ENCODE peak calls at places on chromosomes 13 and 19, in five cellular contexts. Y is transverse colon, T is left ventricle myocardium inferior, Z is K562, A is GM23338. K is an unnamed sample. For H3K4me1 and H3K36me3, the result is how much of the 10 kb centered on the place peaks cover.

GRCh38 chr13:64441740-64442139 is 2788.4 kb downstream of the PCDH9 start:
- DNase-seq in Y (no peak), A (no peak), T (no peak), Z (no peak), K (no peak)

GRCh38 chr19:1587872-1588271 is 4.8 kb downstream of the MBD3 start:
- DNase-seq in Y (no peak), A (no peak), T (no peak), Z (no peak), K (no peak)

GRCh38 chr13:76980075-76980718 is 11.7 kb upstream of the CLN5 start:
- DNase-seq in A (peak), Y (peak), Z (peak), T (peak), K (peak)

GRCh38 chr19:11324079-11324661 is 15.3 kb downstream of the RAB3D start:
- DNase-seq in A (no peak), Y (peak), T (peak), Z (peak), K (peak)

GRCh38 chr13:24931450-24932217 is 164.3 kb upstream of the PABPC3 start:
- DNase-seq in Y (no peak), T (no peak), A (peak), Z (peak), K (no peak)

GRCh38 chr19:39970424-39970673 is 616 bp upstream of the PSMC4 start:
- DNase-seq in A (no peak), Z (no peak), Y (no peak), T (no peak), K (no peak)

GRCh38 chr13:95301947-95302386 is 716 bp upstream of the ABCC4 start:
- DNase-seq in Z (no peak), A (peak), Y (no peak), T (no peak), K (no peak)

GRCh38 chr19:31351212-31352193 is 2.3 kb upstream of the TSHZ3 start:
- DNase-seq in Y (peak), Z (no peak), T (peak), A (peak), K (peak)

GRCh38 chr19:49073514-49074378 is 1.2 kb upstream of the KCNA7 start:
- DNase-seq in Z (peak), Y (no peak), A (peak), T (no peak), K (no peak)

GRCh38 chr13:40651866-40652587 is 14.4 kb downstream of the FOXO1 start:
- DNase-seq in Y (no peak), A (peak), Z (no peak), T (no peak), K (no peak)

GRCh38 chr19:46035986-46036744 is 4.6 kb downstream of the IGFL4 start:
- DNase-seq in T (no peak), Z (no peak), A (no peak), Y (no peak), K (no peak)

GRCh38 chr13:110244096-110244830 is 62.7 kb downstream of the COL4A1 start:
- DNase-seq in T (no peak), Z (no peak), Y (no peak), A (no peak), K (no peak)

GRCh38 chr13:40982772-40983171 is 36.3 kb downstream of the ELF1 start:
- DNase-seq in T (no peak), Y (peak), A (no peak), Z (peak), K (peak)

GRCh38 chr13:81677857-81678256 is 1336.9 kb upstream of the SPRY2 start:
- DNase-seq in T (no peak), Z (no peak), Y (no peak), A (no peak), K (no peak)

GRCh38 chr19:23160766-23161165 is 43.9 kb downstream of the ZNF730 start:
- DNase-seq in Z (no peak), A (no peak), T (no peak), Y (no peak), K (no peak)

GRCh38 chr13:21111546-21111945 is 50.2 kb upstream of the LATS2 start:
- DNase-seq in T (no peak), Z (no peak), Y (no peak), A (no peak), K (no peak)

GRCh38 chr19:29549105-29550070 is 23.6 kb downstream of the VSTM2B start:
- DNase-seq in A (no peak), Z (no peak), T (no peak), Y (no peak), K (no peak)

GRCh38 chr13:45162821-45163220 is 38.0 kb downstream of the KCTD4 start:
- DNase-seq in A (no peak), T (no peak), Y (no peak), Z (no peak), K (no peak)

GRCh38 chr13:106238690-106239089 is 296.8 kb downstream of the EFNB2 start:
- DNase-seq in Y (no peak), Z (no peak), T (no peak), A (no peak), K (no peak)

GRCh38 chr19:610071-610800 is 20.6 kb downstream of the HCN2 start:
- DNase-seq in Z (no peak), T (no peak), Y (peak), A (no peak), K (peak)

GRCh38 chr13:99263386-99263785 is 5.2 kb upstream of the GPR18 start:
- DNase-seq in A (no peak), T (no peak), Z (no peak), Y (no peak), K (no peak)

GRCh38 chr13:99916366-99917103 is 55.0 kb downstream of the ZIC5 start:
- DNase-seq in Z (peak), A (peak), T (no peak), Y (no peak), K (no peak)

GRCh38 chr19:748274-748598 is 2.7 kb upstream of the MISP start:
- DNase-seq in T (no peak), Y (peak), Z (peak), A (no peak), K (no peak)

GRCh38 chr13:72875233-72875632 is 93.3 kb downstream of the PIBF1 start:
- DNase-seq in Z (no peak), A (no peak), Y (no peak), T (no peak), K (no peak)

GRCh38 chr19:50333737-50334617 is 4.8 kb upstream of the KCNC3 start:
- DNase-seq in Z (peak), Y (peak), T (peak), A (peak), K (peak)

GRCh38 chr13:100913143-100913542 is 238.5 kb upstream of the TMTC4 start:
- DNase-seq in A (no peak), T (no peak), Y (no peak), Z (no peak), K (no peak)

GRCh38 chr13:102399791-102400618 is 1.8 kb downstream of the FGF14 start:
- DNase-seq in Y (peak), T (peak), A (peak), Z (no peak), K (peak)

GRCh38 chr19:18377026-18377425 is 8.9 kb upstream of the GDF15 start:
- DNase-seq in Y (no peak), A (no peak), Z (no peak), T (no peak), K (no peak)

GRCh38 chr13:40668335-40668734 is 1.9 kb upstream of the FOXO1 start:
- DNase-seq in A (peak), Y (peak), Z (peak), T (peak), K (peak)

GRCh38 chr19:48474084-48474592 is 5.0 kb downstream of the CYTH2 start:
- DNase-seq in Z (no peak), T (no peak), A (no peak), Y (no peak), K (no peak)

GRCh38 chr19:19096641-19097627 is 33.1 kb downstream of the SLC25A42 start:
- DNase-seq in Y (peak), T (no peak), A (no peak), Z (no peak), K (no peak)

DNA sequence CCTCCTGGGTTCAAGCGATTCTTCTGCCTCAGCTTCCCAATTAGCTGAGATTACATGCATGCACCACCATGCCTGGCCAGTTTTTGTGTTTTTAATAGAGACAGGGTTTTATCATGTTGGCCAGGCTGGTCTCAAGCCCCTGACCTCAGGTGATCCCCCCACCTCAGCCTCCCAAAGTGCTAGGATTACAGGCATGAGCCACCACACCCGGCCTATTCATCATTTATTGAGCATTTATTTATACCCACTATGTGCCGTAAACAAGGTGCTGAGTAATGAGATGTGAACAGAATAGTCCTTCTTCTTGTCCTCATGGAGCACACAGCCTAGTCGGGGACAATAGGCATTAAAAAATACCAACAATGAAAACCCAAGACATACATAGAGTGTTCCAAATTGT is 25.6 kb downstream of the ACTN4 start:
- DNase-seq in A (no peak), Z (no peak), Y (no peak), T (no peak), K (no peak)
- H3K4me1 ChIP-seq in A (half or more), Z (half or more), Y (half or more), T (half or more), K (under half)

GRCh38 chr19:3441986-3442329 is 38.4 kb downstream of the SMIM24 start:
- DNase-seq in Y (no peak), T (no peak), A (no peak), Z (no peak), K (no peak)
- H3K27ac ChIP-seq in Y (peak), T (peak), A (no peak), Z (no peak), K (no peak)

GRCh38 chr13:32282096-32282711 is 33.0 kb downstream of the ZAR1L start:
- DNase-seq in A (no peak), Z (no peak), T (no peak), Y (no peak), K (no peak)
- H3K36me3 ChIP-seq in A (under half), Z (under half), T (half or more), Y (under half), K (under half)

GRCh38 chr13:90414691-90415596 is 932.5 kb upstream of the MIR17HG start:
- DNase-seq in A (peak), T (no peak), Z (no peak), Y (no peak), K (no peak)
- H3K4me1 ChIP-seq in A (under half), T (under half), Z (under half), Y (under half), K (under half)

GRCh38 chr13:44142540-44142867 is 231.1 kb upstream of the SERP2 start:
- DNase-seq in Y (no peak), Z (no peak), T (no peak), A (peak), K (peak)
- H3K27ac ChIP-seq in Y (peak), Z (no peak), T (peak), A (no peak), K (peak)

DNA sequence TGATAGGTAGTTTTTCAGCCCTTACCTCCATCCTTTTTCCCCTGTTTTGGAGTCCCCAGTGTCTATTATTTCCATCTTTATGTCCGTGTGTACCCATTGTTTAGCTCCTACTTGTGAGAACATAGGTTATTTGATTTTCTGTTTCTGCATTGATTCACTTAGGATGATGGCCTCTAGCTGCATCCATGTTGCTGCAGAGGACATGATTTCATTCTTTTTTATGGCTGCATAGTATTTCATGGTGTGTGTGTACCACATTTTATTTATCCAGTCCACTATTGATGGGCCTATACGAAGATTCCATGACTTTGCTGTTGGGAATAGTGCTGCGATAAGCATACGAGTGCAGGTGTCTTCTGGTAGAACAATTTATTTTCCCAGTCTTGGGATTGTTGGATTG is 15.0 kb upstream of the ZNF527 start:
- DNase-seq in Z (no peak), Y (no peak), T (no peak), A (no peak), K (no peak)
- H3K36me3 ChIP-seq in Z (under half), Y (half or more), T (half or more), A (under half), K (under half)

DNA sequence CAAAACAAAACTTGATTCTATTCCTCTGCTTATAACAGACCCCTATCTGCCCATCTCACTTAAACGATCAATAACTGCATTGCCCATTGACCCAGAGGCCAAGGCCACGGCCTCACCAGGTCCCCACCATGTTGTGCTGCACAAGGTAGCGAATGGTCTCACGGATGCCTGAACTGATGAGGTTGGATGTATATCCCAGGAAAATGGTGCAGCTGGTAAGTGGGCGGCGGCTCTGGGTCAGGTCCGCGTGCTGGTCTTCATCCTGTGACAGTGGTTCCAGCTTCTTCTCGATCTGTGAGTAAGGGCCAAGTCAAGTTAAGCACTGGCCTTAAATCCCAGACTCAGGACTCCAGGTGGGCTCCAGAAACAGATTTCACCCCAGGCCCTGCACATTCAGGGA is 1.6 kb downstream of the DHPS start:
- DNase-seq in Z (no peak), A (no peak), T (no peak), Y (no peak), K (no peak)
- H3K4me1 ChIP-seq in Z (under half), A (under half), T (under half), Y (under half), K (under half)

GRCh38 chr19:7202888-7203287 is 91.3 kb downstream of the INSR start:
- DNase-seq in T (no peak), Z (no peak), A (no peak), Y (no peak), K (no peak)
- H3K27ac ChIP-seq in T (no peak), Z (no peak), A (no peak), Y (peak), K (no peak)

GRCh38 chr19:16117594-16118033 is 5.9 kb downstream of the RAB8A start:
- DNase-seq in A (peak), Z (no peak), T (no peak), Y (peak), K (no peak)
- H3K36me3 ChIP-seq in A (under half), Z (half or more), T (under half), Y (under half), K (under half)

K was measured in testis.